ENCODE peak calls at places on chromosomes 13 and 19, in six cellular contexts. X, T, Q, I, C and Z are unnamed samples.

GRCh38 chr19:33514885-33515485 is 6.6 kb downstream of the PEPD start:
- DNase-seq in X (no peak), T (no peak), Q (no peak), I (no peak), C (no peak), Z (no peak)

GRCh38 chr13:49086711-49087110 is 111.0 kb downstream of the FNDC3A start:
- DNase-seq in X (no peak), T (no peak), Q (no peak), I (no peak), C (peak), Z (no peak)

GRCh38 chr19:49749055-49749716 is 13.9 kb downstream of the TSKS start:
- DNase-seq in X (no peak), T (no peak), Q (no peak), I (no peak), C (peak), Z (no peak)

GRCh38 chr19:38830039-38830733 is 1.4 kb downstream of the ECH1 start:
- DNase-seq in X (no peak), T (no peak), Q (no peak), I (no peak), C (no peak), Z (no peak)

GRCh38 chr13:31334547-31334946 is 134.8 kb downstream of the B3GLCT start:
- DNase-seq in X (no peak), T (no peak), Q (no peak), I (no peak), C (no peak), Z (no peak)

GRCh38 chr19:15315101-15315500 is 17.2 kb downstream of the BRD4 start:
- DNase-seq in X (no peak), T (no peak), Q (no peak), I (no peak), C (no peak), Z (no peak)

GRCh38 chr13:91154553-91154952 is 192.9 kb upstream of the MIR17HG start:
- DNase-seq in X (no peak), T (no peak), Q (no peak), I (no peak), C (no peak), Z (no peak)

GRCh38 chr19:57105976-57106610 is 13.7 kb upstream of the USP29 start:
- DNase-seq in X (no peak), T (no peak), Q (no peak), I (no peak), C (no peak), Z (no peak)

GRCh38 chr13:69213331-69213850 is 894.2 kb upstream of the ATXN8OS start:
- DNase-seq in X (no peak), T (no peak), Q (no peak), I (no peak), C (no peak), Z (no peak)

GRCh38 chr19:48470281-48470680 is 1.1 kb downstream of the CYTH2 start:
- DNase-seq in X (no peak), T (no peak), Q (no peak), I (no peak), C (no peak), Z (no peak)

GRCh38 chr19:47143322-47144073 is 12.9 kb downstream of the SAE1 start:
- DNase-seq in X (no peak), T (no peak), Q (no peak), I (no peak), C (no peak), Z (no peak)

GRCh38 chr13:74288361-74288911 is 154.2 kb upstream of the KLF12 start:
- DNase-seq in X (no peak), T (no peak), Q (no peak), I (no peak), C (no peak), Z (no peak)

GRCh38 chr13:96020155-96020575 is 33.0 kb downstream of the UGGT2 start:
- DNase-seq in X (peak), T (no peak), Q (peak), I (peak), C (peak), Z (peak)

GRCh38 chr19:48624067-48624594 is 4.8 kb downstream of the SPHK2 start:
- DNase-seq in X (peak), T (peak), Q (peak), I (peak), C (peak), Z (peak)

GRCh38 chr19:27972291-27973040 is 1240.5 kb downstream of the UQCRFS1 start:
- DNase-seq in X (no peak), T (no peak), Q (no peak), I (no peak), C (no peak), Z (no peak)

GRCh38 chr19:18439025-18439909 is 1.3 kb upstream of the ISYNA1 start:
- DNase-seq in X (no peak), T (no peak), Q (peak), I (peak), C (no peak), Z (no peak)

GRCh38 chr13:24135674-24136300 is 24.7 kb upstream of the SPATA13 start:
- DNase-seq in X (no peak), T (no peak), Q (no peak), I (no peak), C (no peak), Z (no peak)

GRCh38 chr13:95164830-95165229 is 136.4 kb downstream of the ABCC4 start:
- DNase-seq in X (no peak), T (no peak), Q (no peak), I (no peak), C (no peak), Z (no peak)

GRCh38 chr19:35272122-35272715 is 3.5 kb downstream of the USF2 start:
- DNase-seq in X (no peak), T (no peak), Q (no peak), I (no peak), C (no peak), Z (no peak)

GRCh38 chr13:79481685-79482052 is 714 bp downstream of the NDFIP2 start:
- DNase-seq in X (no peak), T (no peak), Q (no peak), I (peak), C (no peak), Z (no peak)

GRCh38 chr19:54299126-54299498 is 13.9 kb downstream of the LILRA5 start:
- DNase-seq in X (no peak), T (no peak), Q (no peak), I (no peak), C (no peak), Z (no peak)

GRCh38 chr19:7850975-7851622 is 21.1 kb downstream of the EVI5L start:
- DNase-seq in X (no peak), T (no peak), Q (no peak), I (no peak), C (no peak), Z (no peak)

GRCh38 chr19:8396563-8397203 is 6.5 kb downstream of the RAB11B start:
- DNase-seq in X (peak), T (no peak), Q (peak), I (peak), C (no peak), Z (peak)

GRCh38 chr19:19444694-19445155 is 39.2 kb downstream of the GATAD2A start:
- DNase-seq in X (no peak), T (no peak), Q (no peak), I (peak), C (no peak), Z (no peak)

GRCh38 chr13:19981685-19982238 is 23.2 kb downstream of the ZMYM2 start:
- DNase-seq in X (no peak), T (no peak), Q (no peak), I (peak), C (no peak), Z (no peak)

GRCh38 chr13:32538234-32538620 is 368 bp downstream of the N4BP2L2 start:
- DNase-seq in X (no peak), T (no peak), Q (peak), I (no peak), C (no peak), Z (no peak)

GRCh38 chr19:492091-492531 is 4.2 kb upstream of the MADCAM1 start:
- DNase-seq in X (no peak), T (no peak), Q (no peak), I (peak), C (no peak), Z (no peak)

GRCh38 chr13:25588336-25589060 is 216.7 kb downstream of the ATP8A2 start:
- DNase-seq in X (no peak), T (no peak), Q (no peak), I (no peak), C (no peak), Z (no peak)

GRCh38 chr19:14072535-14073231 is at the start of gene MISP3:
- DNase-seq in X (no peak), T (no peak), Q (no peak), I (no peak), C (no peak), Z (no peak)

GRCh38 chr13:19864018-19864338 is 529 bp upstream of the ZMYM5 start:
- DNase-seq in X (no peak), T (no peak), Q (no peak), I (peak), C (no peak), Z (no peak)

GRCh38 chr19:58558066-58558622 is at the start of gene UBE2M:
- DNase-seq in X (no peak), T (no peak), Q (no peak), I (peak), C (no peak), Z (no peak)

GRCh38 chr13:46687810-46688209 is 109.2 kb downstream of the ESD start:
- DNase-seq in X (peak), T (peak), Q (peak), I (peak), C (peak), Z (no peak)

GRCh38 chr13:46041335-46041934 is 11.1 kb downstream of the ZC3H13 start:
- DNase-seq in X (no peak), T (no peak), Q (no peak), I (no peak), C (no peak), Z (no peak)

GRCh38 chr19:39941615-39942507 is 7.4 kb upstream of the FCGBP start:
- DNase-seq in X (no peak), T (no peak), Q (no peak), I (no peak), C (no peak), Z (peak)

GRCh38 chr13:94914829-94915228 is 202.5 kb upstream of the SOX21 start:
- DNase-seq in X (no peak), T (no peak), Q (no peak), I (no peak), C (no peak), Z (no peak)

GRCh38 chr13:31421756-31422155 is 222.0 kb downstream of the B3GLCT start:
- DNase-seq in X (no peak), T (no peak), Q (no peak), I (no peak), C (no peak), Z (no peak)

DNA sequence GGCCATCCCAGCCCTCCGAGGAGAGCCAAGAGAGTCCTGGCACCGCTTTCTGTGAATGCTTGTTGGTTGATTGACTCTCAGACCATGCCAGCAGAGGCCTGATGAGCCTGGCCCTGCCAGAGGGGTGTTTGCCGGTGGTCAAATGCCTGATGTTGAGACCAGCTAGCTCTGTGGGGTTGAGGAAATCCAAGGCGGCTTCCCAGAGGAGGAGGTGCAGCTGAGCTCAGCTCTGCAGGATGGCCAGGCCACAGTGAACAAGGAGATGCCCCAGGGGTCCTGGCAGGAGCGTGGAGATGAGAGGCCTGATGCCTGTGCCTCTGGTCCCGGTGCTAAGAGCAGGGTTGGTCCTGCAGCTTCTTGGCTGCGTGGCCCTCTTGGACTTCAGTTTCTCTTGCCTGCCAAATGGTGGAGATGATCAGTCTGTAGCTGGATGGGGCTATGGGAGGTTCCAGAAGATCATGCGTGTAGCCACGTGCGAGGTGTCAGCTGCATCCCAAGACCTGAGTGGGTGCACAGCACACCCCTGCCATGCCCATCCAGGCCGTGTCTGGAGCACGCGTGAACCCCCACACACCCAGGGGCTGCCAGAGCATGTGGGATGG is 16.8 kb downstream of the NFIC start:
- DNase-seq in X (no peak), T (no peak), Q (no peak), I (no peak), C (no peak), Z (no peak)
- TF ChIP-seq ZNF274 in X (no peak), T (no peak), Q (no peak), I (no peak), C (no peak), Z (no peak)

GRCh38 chr19:51108805-51109146 is 567 bp upstream of the CTU1 start:
- DNase-seq in X (no peak), T (no peak), Q (no peak), I (no peak), C (no peak), Z (no peak)

GRCh38 chr19:51114087-51114714 is 6.0 kb upstream of the CTU1 start:
- DNase-seq in X (no peak), T (no peak), Q (no peak), I (no peak), C (no peak), Z (no peak)

GRCh38 chr19:51110666-51110971 is 2.4 kb upstream of the CTU1 start:
- DNase-seq in X (no peak), T (no peak), Q (no peak), I (no peak), C (no peak), Z (no peak)

GRCh38 chr19:51108066-51108804 is at the start of gene CTU1:
- DNase-seq in X (peak), T (peak), Q (peak), I (peak), C (peak), Z (peak)

DNA sequence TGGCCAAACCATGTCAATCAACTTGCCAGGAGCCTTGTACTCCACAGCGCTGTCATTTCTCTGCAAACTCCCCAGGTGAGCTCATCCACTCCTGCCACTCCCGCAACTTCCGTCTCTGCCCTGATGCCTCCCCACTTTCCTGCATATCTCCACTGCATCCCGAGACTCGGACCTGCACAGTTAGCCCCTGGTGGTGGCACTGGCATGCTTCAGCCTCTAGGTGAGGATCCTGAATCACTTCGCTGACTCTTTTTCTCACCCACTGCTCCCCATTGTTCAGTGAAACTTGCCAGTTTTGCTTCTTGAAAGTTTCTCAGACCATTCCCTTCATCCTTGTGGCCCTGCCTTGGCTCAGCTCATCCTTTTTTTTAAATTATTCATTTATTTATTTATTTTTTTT is 3.4 kb upstream of the CTU1 start:
- DNase-seq in X (no peak), T (no peak), Q (peak), I (no peak), C (peak), Z (no peak)
- TF ChIP-seq ZNF274 in X (no peak), T (no peak), Q (no peak), I (no peak), C (no peak), Z (no peak)

DNA sequence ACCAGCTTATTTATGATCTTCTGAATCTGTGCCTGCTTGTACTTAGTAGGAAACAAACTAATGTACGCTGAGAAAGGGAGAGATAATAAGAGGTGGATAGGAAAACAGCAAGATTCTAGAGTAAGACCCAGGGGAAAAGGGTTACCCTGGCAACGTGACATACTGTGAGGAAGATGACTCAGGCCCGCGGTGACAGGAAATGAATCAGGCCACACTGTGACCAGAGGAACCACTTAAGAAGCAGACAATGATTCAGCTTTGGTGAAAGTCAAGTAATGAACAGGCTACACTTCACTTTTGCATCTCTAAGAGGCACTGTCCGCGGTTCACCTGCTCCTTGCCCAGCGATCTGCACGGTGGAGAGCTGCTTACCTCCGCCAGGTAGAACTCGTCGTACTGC is 158.2 kb downstream of the NALCN start:
- DNase-seq in X (peak), T (no peak), Q (peak), I (peak), C (peak), Z (peak)
- TF ChIP-seq ZNF274 in X (no peak), T (no peak), Q (no peak), I (no peak), C (no peak), Z (no peak)

DNA sequence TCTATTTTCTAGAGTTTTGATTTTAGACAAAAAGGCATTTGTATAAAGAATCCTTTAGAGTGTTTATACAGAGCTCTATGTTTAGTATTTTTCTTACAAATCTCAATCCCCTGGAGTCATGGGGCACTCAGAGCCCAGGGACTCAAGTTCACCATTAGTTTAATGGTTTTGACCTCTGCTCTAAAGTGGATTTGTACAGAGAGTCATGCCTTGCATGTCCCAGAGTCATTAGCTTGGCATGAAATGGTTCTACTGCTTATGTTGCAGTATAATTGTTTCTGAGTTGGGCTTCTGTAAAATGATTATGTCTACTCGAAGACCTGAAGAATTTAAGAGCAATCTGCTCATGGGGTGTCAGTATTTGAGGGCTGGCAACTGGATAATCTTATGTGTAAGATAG is 406.2 kb downstream of the DLEU7 start:
- DNase-seq in X (no peak), T (no peak), Q (no peak), I (no peak), C (no peak), Z (no peak)
- TF ChIP-seq ZNF274 in X (no peak), T (no peak), Q (no peak), I (no peak), C (no peak), Z (no peak)